ENCODE peak calls at places on chromosomes 2 and 18, in five cellular contexts. P, I, K, M and B are unnamed samples.

GRCh38 chr2:100731535-100731981 is 88.4 kb upstream of the NPAS2 start:
- DNase-seq in P (no peak), I (peak), K (peak), M (peak), B (no peak)

GRCh38 chr2:53473236-53473635 is 294.4 kb upstream of the CHAC2 start:
- DNase-seq in P (no peak), I (no peak), K (no peak), M (no peak), B (no peak)

GRCh38 chr18:73384246-73384645 is 516.5 kb upstream of the NETO1 start:
- DNase-seq in P (no peak), I (no peak), K (peak), M (no peak), B (no peak)

GRCh38 chr2:173254659-173255058 is 100.0 kb upstream of the CDCA7 start:
- DNase-seq in P (no peak), I (no peak), K (no peak), M (no peak), B (no peak)

GRCh38 chr2:46818141-46818552 is 97.5 kb downstream of the MCFD2 start:
- DNase-seq in P (peak), I (no peak), K (no peak), M (peak), B (no peak)

GRCh38 chr2:1653137-1653789 is 91.1 kb downstream of the PXDN start:
- DNase-seq in P (peak), I (peak), K (peak), M (peak), B (no peak)

GRCh38 chr2:112584891-112585250 is 462 bp downstream of the CHCHD5 start:
- DNase-seq in P (no peak), I (no peak), K (no peak), M (no peak), B (no peak)

GRCh38 chr2:65292095-65292378 is 64.4 kb downstream of the ACTR2 start:
- DNase-seq in P (no peak), I (no peak), K (no peak), M (no peak), B (no peak)

GRCh38 chr2:229815342-229815741 is 101.0 kb upstream of the DNER start:
- DNase-seq in P (no peak), I (no peak), K (peak), M (no peak), B (no peak)

GRCh38 chr2:75679556-75679955 is 31.2 kb downstream of the GCFC2 start:
- DNase-seq in P (no peak), I (no peak), K (no peak), M (no peak), B (no peak)

GRCh38 chr2:202015471-202015870 is 18.2 kb upstream of the FZD7 start:
- DNase-seq in P (no peak), I (no peak), K (no peak), M (no peak), B (no peak)

GRCh38 chr2:236177604-236177966 is 9.4 kb upstream of the GBX2 start:
- DNase-seq in P (no peak), I (no peak), K (peak), M (peak), B (no peak)

GRCh38 chr2:240718896-240719490 is 27.3 kb downstream of the AQP12A start:
- DNase-seq in P (no peak), I (no peak), K (no peak), M (no peak), B (no peak)

GRCh38 chr2:60746318-60746717 is 9.8 kb upstream of the PAPOLG start:
- DNase-seq in P (no peak), I (no peak), K (no peak), M (no peak), B (no peak)

GRCh38 chr2:121707344-121707919 is 29.2 kb downstream of the NIFK start:
- DNase-seq in P (no peak), I (no peak), K (no peak), M (no peak), B (no peak)

GRCh38 chr2:96329416-96329815 is 4.3 kb downstream of the ITPRIPL1 start:
- DNase-seq in P (no peak), I (no peak), K (peak), M (peak), B (peak)

GRCh38 chr18:7735194-7735593 is 168.1 kb downstream of the PTPRM start:
- DNase-seq in P (no peak), I (no peak), K (peak), M (no peak), B (no peak)

GRCh38 chr2:234880551-234881211 is 71.1 kb upstream of the SH3BP4 start:
- DNase-seq in P (no peak), I (peak), K (peak), M (peak), B (peak)

GRCh38 chr18:26487437-26487836 is 60.9 kb downstream of the KCTD1 start:
- DNase-seq in P (no peak), I (no peak), K (peak), M (no peak), B (no peak)

GRCh38 chr18:4653418-4653817 is 198.3 kb upstream of the DLGAP1 start:
- DNase-seq in P (no peak), I (no peak), K (no peak), M (no peak), B (no peak)

GRCh38 chr18:6747646-6748045 is 18.1 kb downstream of the ARHGAP28 start:
- DNase-seq in P (no peak), I (peak), K (peak), M (peak), B (peak)

GRCh38 chr2:70561893-70562292 is 8.3 kb upstream of the TGFA start:
- DNase-seq in P (no peak), I (no peak), K (no peak), M (no peak), B (no peak)

GRCh38 chr2:70931376-70932000 is 4.2 kb upstream of the ATP6V1B1 start:
- DNase-seq in P (no peak), I (no peak), K (no peak), M (no peak), B (no peak)

GRCh38 chr2:8684885-8685696 is 3.2 kb downstream of the ID2 start:
- DNase-seq in P (peak), I (no peak), K (peak), M (peak), B (no peak)

GRCh38 chr2:157722580-157723234 is 94.0 kb upstream of the ACVR1C start:
- DNase-seq in P (no peak), I (no peak), K (peak), M (peak), B (no peak)

GRCh38 chr2:88602022-88602421 is 25.2 kb downstream of the EIF2AK3 start:
- DNase-seq in P (no peak), I (no peak), K (no peak), M (no peak), B (no peak)

GRCh38 chr18:48913201-48913600 is 37.6 kb downstream of the SMAD7 start:
- DNase-seq in P (peak), I (no peak), K (no peak), M (no peak), B (no peak)

GRCh38 chr18:45167109-45167551 is 448.1 kb upstream of the SLC14A2 start:
- DNase-seq in P (no peak), I (peak), K (peak), M (peak), B (peak)

GRCh38 chr2:207616185-207616584 is 9.0 kb downstream of the METTL21A start:
- DNase-seq in P (no peak), I (no peak), K (peak), M (peak), B (no peak)

GRCh38 chr2:235418918-235419317 is 74.9 kb upstream of the AGAP1 start:
- DNase-seq in P (no peak), I (no peak), K (peak), M (no peak), B (no peak)

GRCh38 chr2:221517362-221518121 is 54.6 kb downstream of the EPHA4 start:
- DNase-seq in P (no peak), I (peak), K (peak), M (peak), B (peak)

GRCh38 chr18:65768379-65768778 is 17.6 kb downstream of the CDH7 start:
- DNase-seq in P (no peak), I (no peak), K (no peak), M (no peak), B (no peak)

GRCh38 chr18:13583567-13584245 is 142.7 kb downstream of the FAM210A start:
- DNase-seq in P (no peak), I (no peak), K (no peak), M (no peak), B (no peak)

GRCh38 chr2:36482576-36483214 is 115.3 kb downstream of the FEZ2 start:
- DNase-seq in P (no peak), I (no peak), K (peak), M (peak), B (no peak)

GRCh38 chr2:223954401-223954800 is 2.9 kb upstream of the MRPL44 start:
- DNase-seq in P (no peak), I (peak), K (peak), M (peak), B (no peak)

GRCh38 chr2:223957092-223957851 is at the start of gene MRPL44:
- DNase-seq in P (peak), I (peak), K (peak), M (peak), B (peak)

GRCh38 chr2:223956267-223956666 is 996 bp upstream of the MRPL44 start:
- DNase-seq in P (no peak), I (no peak), K (no peak), M (no peak), B (no peak)

GRCh38 chr2:223959688-223960087 is 2.4 kb downstream of the MRPL44 start:
- DNase-seq in P (no peak), I (no peak), K (peak), M (peak), B (no peak)
- H3K4me3 ChIP-seq in P (no peak), I (no peak), K (no peak), M (no peak), B (peak)

DNA sequence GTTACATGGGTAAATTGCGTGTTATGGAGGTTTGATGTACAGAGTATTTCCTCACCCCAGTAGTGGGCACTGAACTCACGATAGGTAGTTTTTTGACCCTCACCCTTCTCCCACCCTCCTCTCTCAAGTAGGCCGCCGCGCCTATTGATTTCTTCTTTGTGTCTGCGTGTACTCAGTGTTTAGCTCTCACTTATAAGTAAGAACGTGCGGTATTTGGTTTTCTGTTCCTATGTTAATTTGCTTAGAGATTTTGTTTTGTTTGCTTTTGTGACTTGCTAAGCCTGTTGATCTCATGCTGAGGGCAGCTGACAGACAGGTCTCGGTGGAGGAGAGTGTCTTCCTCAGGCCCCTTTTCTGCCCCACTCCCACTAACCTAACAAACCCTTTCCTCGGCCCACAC is 36.2 kb downstream of the ACOXL start:
- DNase-seq in P (no peak), I (no peak), K (no peak), M (no peak), B (no peak)
- TF ChIP-seq CTCF in P (no peak), I (no peak), K (no peak), M (no peak), B (no peak)

GRCh38 chr2:27735263-27735904 is 36.1 kb upstream of the MRPL33 start:
- DNase-seq in P (peak), I (no peak), K (peak), M (peak), B (no peak)
- H3K4me3 ChIP-seq in P (peak), I (peak), K (peak), M (peak), B (peak)

DNA sequence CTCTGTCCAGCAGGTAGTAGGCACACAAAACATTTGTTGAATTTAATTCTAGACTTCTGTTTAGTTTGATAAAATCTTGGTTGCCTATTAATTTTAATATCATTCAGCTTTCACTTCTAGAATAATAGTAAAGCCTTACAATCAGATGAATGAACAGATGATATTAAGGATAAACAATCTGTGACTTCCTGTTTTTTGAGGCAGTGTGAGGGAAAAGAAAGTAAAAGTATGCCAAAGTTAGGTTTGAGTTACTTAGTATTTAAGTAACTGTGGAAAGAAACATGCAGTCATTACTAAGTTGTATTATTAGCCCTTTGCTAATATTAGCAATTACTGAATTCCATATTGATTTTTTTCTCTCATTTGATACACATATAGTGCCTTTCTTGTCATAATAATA is 31.5 kb downstream of the EPB41L5 start:
- DNase-seq in P (no peak), I (no peak), K (no peak), M (no peak), B (no peak)
- TF ChIP-seq CTCF in P (no peak), I (no peak), K (no peak), M (no peak), B (no peak)

GRCh38 chr2:120224735-120225548 is 1.7 kb upstream of the TMEM185B start:
- DNase-seq in P (no peak), I (no peak), K (no peak), M (no peak), B (no peak)
- H3K4me3 ChIP-seq in P (no peak), I (no peak), K (no peak), M (no peak), B (no peak)

DNA sequence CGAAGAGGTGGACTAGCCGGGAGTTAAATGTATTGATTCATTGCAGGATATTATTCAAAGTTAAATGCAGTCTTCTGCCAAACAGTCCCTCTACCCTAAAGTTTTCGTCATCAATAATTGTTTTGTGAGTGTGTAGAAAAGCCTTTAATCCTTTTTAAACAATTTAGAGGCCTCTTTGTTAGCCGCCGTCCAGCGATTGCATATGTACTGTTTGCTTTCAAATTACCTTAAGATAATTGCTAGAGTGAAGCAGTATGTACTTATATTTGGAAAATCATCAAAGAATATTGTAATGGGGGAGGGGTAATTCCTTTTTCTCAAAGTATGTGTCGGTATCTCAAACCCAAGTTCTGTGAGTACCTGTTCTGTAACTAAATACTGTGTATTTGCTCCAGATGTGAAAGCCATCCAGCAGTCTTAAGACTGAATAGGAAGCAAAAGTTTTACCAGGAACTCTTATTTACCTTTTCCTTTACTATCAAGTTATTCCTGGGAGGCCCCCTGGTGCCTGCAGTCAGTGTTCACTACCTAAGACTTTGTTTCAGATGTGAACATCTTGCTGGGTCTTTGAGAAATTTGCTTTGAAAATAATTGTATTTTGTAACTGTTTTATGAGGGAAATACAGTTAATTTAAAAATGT is 1.5 kb downstream of the PPP1CB start:
- DNase-seq in P (peak), I (peak), K (peak), M (peak), B (peak)
- TF ChIP-seq CTCF in P (peak), I (peak), K (peak), M (peak), B (peak)

GRCh38 chr2:20211420-20211819 is 13.5 kb downstream of the SDC1 start:
- DNase-seq in P (no peak), I (no peak), K (no peak), M (no peak), B (no peak)

GRCh38 chr2:20211860-20212458 is 13.0 kb downstream of the SDC1 start:
- DNase-seq in P (no peak), I (no peak), K (no peak), M (no peak), B (no peak)

GRCh38 chr2:20213651-20214565 is 11.0 kb downstream of the SDC1 start:
- DNase-seq in P (no peak), I (no peak), K (no peak), M (no peak), B (no peak)

GRCh38 chr2:20212459-20212870 is 12.5 kb downstream of the SDC1 start:
- DNase-seq in P (no peak), I (no peak), K (no peak), M (peak), B (no peak)

DNA sequence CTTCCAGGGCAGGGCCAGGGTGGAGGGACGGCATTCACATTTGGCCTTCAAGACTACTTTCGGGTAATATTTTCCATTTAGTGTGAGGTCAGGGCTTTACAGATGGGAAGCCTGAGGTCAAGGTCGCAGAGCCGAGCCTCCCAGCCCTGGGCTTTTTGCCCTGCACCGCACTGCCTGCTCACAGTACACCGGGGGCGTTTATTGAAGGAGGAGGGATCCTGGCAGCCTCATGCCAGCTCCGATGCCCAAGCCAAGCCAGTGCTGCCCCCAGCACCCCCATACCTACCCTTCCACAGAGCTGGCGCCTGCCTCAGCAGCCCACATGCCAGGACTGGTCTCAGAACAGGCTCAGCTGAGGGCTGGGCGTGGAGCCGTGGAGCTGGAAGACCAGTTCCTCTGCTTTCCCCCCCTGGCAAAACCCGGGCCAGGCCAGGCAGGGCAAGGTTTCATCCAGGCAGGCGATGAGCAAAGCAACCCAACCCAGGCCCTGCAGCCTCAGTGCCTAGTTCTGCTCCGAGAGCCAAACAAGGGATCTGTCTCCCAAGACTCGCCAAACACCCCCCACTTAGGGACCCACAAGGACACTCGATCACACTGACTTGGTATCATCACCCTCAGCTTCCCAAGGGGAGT is 11.9 kb downstream of the SDC1 start:
- DNase-seq in P (no peak), I (no peak), K (no peak), M (no peak), B (no peak)
- H3K4me3 ChIP-seq in P (no peak), I (no peak), K (no peak), M (no peak), B (no peak)

GRCh38 chr2:150486539-150487484 is 655 bp downstream of the RND3 start:
- DNase-seq in P (peak), I (no peak), K (peak), M (peak), B (no peak)

GRCh38 chr2:150485871-150486538 is 1.5 kb downstream of the RND3 start:
- DNase-seq in P (peak), I (no peak), K (peak), M (peak), B (no peak)

GRCh38 chr2:150484006-150484405 is 3.5 kb downstream of the RND3 start:
- DNase-seq in P (no peak), I (no peak), K (peak), M (no peak), B (no peak)

GRCh38 chr2:150484461-150484931 is 3.0 kb downstream of the RND3 start:
- DNase-seq in P (no peak), I (no peak), K (peak), M (peak), B (no peak)

GRCh38 chr2:150485114-150485870 is 2.2 kb downstream of the RND3 start:
- DNase-seq in P (peak), I (no peak), K (peak), M (peak), B (no peak)
- TF ChIP-seq CTCF in P (no peak), I (peak), K (peak), M (no peak), B (no peak)

DNA sequence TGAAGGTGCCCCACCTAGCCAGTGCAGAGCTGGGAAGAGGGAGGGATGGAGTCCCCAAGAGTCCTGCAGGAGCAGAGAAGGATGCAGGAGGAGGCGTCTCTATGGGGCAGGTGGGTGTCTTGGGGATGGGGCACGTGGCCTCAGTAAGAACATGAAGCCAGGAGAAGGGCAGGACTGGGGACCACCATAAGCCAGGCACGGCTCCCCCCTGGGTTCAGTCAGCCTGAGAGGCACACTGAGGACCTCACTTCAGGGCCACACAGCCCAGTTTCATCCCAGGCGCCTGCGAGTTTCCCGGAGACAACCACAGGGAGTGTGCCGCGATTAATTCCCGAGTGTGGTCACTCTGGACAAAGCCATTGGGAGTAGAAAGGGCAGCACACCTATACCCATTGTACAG is 120.3 kb downstream of the GYPC start:
- DNase-seq in P (peak), I (no peak), K (no peak), M (no peak), B (no peak)
- H3K4me3 ChIP-seq in P (no peak), I (no peak), K (no peak), M (no peak), B (no peak)

GRCh38 chr18:23618862-23619387 is 32.6 kb upstream of the NPC1 start:
- DNase-seq in P (no peak), I (no peak), K (no peak), M (no peak), B (no peak)
- TF ChIP-seq CTCF in P (peak), I (no peak), K (no peak), M (no peak), B (no peak)